ENCODE peak calls at places on chromosomes 3 and 15, in six cellular contexts. S is stomach, K is GM12865, Z is HL-60, O is heart right ventricle, W is IMR-90. L is an unnamed sample.

GRCh38 chr3:123244128-123244527 is 42.4 kb downstream of the SEC22A start:
- DNase-seq in S (no peak), K (no peak), Z (no peak), O (no peak), W (no peak), L (peak)

GRCh38 chr15:38335106-38335505 is 82.5 kb downstream of the SPRED1 start:
- DNase-seq in S (no peak), K (no peak), Z (no peak), O (no peak), W (no peak), L (no peak)

GRCh38 chr15:91982401-91982800 is 128.9 kb downstream of the SLCO3A1 start:
- DNase-seq in S (no peak), K (no peak), Z (no peak), O (no peak), W (peak), L (no peak)

GRCh38 chr15:77999486-77999885 is 78.0 kb downstream of the TBC1D2B start:
- DNase-seq in S (no peak), K (no peak), Z (no peak), O (no peak), W (no peak), L (no peak)

GRCh38 chr15:66815322-66815721 is 113.3 kb downstream of the SMAD6 start:
- DNase-seq in S (no peak), K (no peak), Z (no peak), O (no peak), W (peak), L (no peak)

GRCh38 chr3:175386630-175387029 is 527.5 kb downstream of the NAALADL2 start:
- DNase-seq in S (no peak), K (no peak), Z (no peak), O (no peak), W (peak), L (no peak)

GRCh38 chr15:37115538-37115937 is 15.2 kb upstream of the MEIS2 start:
- DNase-seq in S (no peak), K (no peak), Z (no peak), O (no peak), W (no peak), L (no peak)

GRCh38 chr3:127714151-127714571 is 41.4 kb downstream of the ABTB1 start:
- DNase-seq in S (no peak), K (no peak), Z (no peak), O (peak), W (no peak), L (no peak)

GRCh38 chr15:45378149-45378912 is at the start of gene GATM:
- DNase-seq in S (peak), K (peak), Z (peak), O (peak), W (peak), L (no peak)

GRCh38 chr3:130729154-130729553 is 17.5 kb downstream of the PIK3R4 start:
- DNase-seq in S (no peak), K (no peak), Z (no peak), O (no peak), W (no peak), L (no peak)

GRCh38 chr15:25054329-25054728 is 99.5 kb downstream of the SNRPN start:
- DNase-seq in S (peak), K (no peak), Z (no peak), O (no peak), W (no peak), L (no peak)

GRCh38 chr3:193911784-193912183 is 224.2 kb upstream of the HES1 start:
- DNase-seq in S (no peak), K (no peak), Z (no peak), O (no peak), W (no peak), L (no peak)

GRCh38 chr3:120177151-120177550 is 82.9 kb upstream of the GSK3B start:
- DNase-seq in S (no peak), K (no peak), Z (no peak), O (peak), W (peak), L (no peak)

GRCh38 chr3:635393-635792 is 438.8 kb downstream of the CHL1 start:
- DNase-seq in S (no peak), K (no peak), Z (no peak), O (no peak), W (no peak), L (no peak)

GRCh38 chr3:166697495-166697894 is 682.6 kb downstream of the ZBBX start:
- DNase-seq in S (no peak), K (no peak), Z (no peak), O (no peak), W (no peak), L (no peak)

GRCh38 chr15:60618206-60618605 is 139.3 kb upstream of the ICE2 start:
- DNase-seq in S (no peak), K (no peak), Z (no peak), O (no peak), W (no peak), L (no peak)

GRCh38 chr15:29792426-29793159 is 29.7 kb downstream of the TJP1 start:
- DNase-seq in S (no peak), K (no peak), Z (no peak), O (no peak), W (no peak), L (no peak)

GRCh38 chr15:66145242-66146182 is 108.0 kb downstream of the MEGF11 start:
- DNase-seq in S (no peak), K (no peak), Z (no peak), O (no peak), W (no peak), L (no peak)

GRCh38 chr3:16203671-16204629 is 29.5 kb downstream of the GALNT15 start:
- DNase-seq in S (no peak), K (no peak), Z (no peak), O (no peak), W (no peak), L (no peak)

GRCh38 chr3:121896823-121897222 is 2.6 kb downstream of the SLC15A2 start:
- DNase-seq in S (no peak), K (no peak), Z (no peak), O (no peak), W (no peak), L (no peak)

GRCh38 chr15:90909976-90910375 is 6.9 kb downstream of the MAN2A2 start:
- DNase-seq in S (no peak), K (no peak), Z (no peak), O (no peak), W (no peak), L (no peak)

GRCh38 chr15:76994971-76995945 is at the start of gene PSTPIP1:
- DNase-seq in S (peak), K (peak), Z (peak), O (no peak), W (no peak), L (peak)

GRCh38 chr3:108153451-108153981 is 62.7 kb upstream of the CD47 start:
- DNase-seq in S (peak), K (peak), Z (no peak), O (no peak), W (peak), L (no peak)

GRCh38 chr3:146498002-146498736 is 28.8 kb upstream of the PLSCR2 start:
- DNase-seq in S (no peak), K (no peak), Z (no peak), O (no peak), W (no peak), L (no peak)
- H3K4me3 ChIP-seq in S (no peak), K (no peak), Z (no peak), O (no peak), W (no peak), L (peak)

GRCh38 chr3:36380171-36381031 is at the start of gene STAC:
- DNase-seq in S (no peak), K (no peak), Z (no peak), O (no peak), W (no peak), L (no peak)
- H3K4me3 ChIP-seq in S (peak), K (no peak), Z (peak), O (peak), W (no peak), L (no peak)

GRCh38 chr3:46119709-46120498 is 88.2 kb downstream of the CCR1 start:
- DNase-seq in S (no peak), K (no peak), Z (no peak), O (no peak), W (no peak), L (no peak)

GRCh38 chr3:46127503-46127902 is 80.6 kb downstream of the CCR1 start:
- DNase-seq in S (no peak), K (no peak), Z (no peak), O (no peak), W (peak), L (no peak)

GRCh38 chr3:46122046-46122445 is 86.1 kb downstream of the CCR1 start:
- DNase-seq in S (no peak), K (no peak), Z (no peak), O (no peak), W (no peak), L (no peak)

GRCh38 chr3:46123646-46124045 is 84.5 kb downstream of the CCR1 start:
- DNase-seq in S (no peak), K (no peak), Z (no peak), O (no peak), W (no peak), L (no peak)

DNA sequence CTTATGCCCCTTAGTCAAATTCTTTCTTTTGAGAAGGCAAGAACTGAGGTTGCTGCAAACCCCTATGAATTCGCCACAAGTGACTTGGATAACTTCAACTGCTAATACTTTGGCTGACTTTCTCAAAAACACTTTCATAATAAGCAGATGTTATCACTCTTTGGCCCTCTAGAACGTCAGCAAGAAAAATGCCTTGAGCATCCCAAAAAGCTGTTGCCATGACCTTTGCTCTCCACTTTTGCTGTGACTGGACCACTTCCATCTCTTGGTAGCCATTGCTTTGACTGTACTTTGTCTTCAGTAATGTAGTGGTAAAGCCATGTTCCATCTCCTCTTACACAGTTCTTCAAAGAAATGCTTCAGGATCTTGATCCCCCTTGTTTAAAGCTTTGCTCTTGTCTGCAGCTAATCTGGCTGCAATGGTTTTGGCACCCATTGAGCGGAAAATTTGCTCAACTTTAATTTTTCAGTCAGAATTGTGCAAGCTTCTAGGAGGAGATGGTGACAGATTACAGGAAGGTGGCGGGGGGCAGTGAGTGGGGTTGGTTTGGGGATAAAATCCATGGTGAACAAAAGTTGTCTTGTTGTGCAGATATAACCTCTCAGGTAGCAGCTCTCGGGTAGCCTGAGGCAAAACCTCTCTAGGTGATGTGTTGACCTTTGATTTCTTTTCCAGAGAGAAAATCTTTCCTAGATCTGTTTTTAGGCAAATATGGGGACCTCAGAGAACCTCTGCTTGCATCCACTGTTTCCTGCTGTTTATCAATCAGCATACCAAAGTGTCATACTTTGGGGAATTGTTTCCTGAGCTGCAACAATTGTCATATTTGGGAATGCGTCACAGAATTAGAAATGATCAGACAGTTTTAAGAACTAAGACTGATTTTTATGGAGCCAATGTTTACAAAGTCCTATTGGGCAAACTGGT is 83.6 kb downstream of the CCR1 start:
- DNase-seq in S (no peak), K (no peak), Z (no peak), O (no peak), W (peak), L (no peak)
- H3K4me3 ChIP-seq in S (no peak), K (no peak), Z (no peak), O (no peak), W (no peak), L (no peak)

GRCh38 chr15:88663216-88663615 is 24.4 kb downstream of the ISG20 start:
- DNase-seq in S (peak), K (no peak), Z (no peak), O (no peak), W (no peak), L (no peak)
- H3K4me3 ChIP-seq in S (no peak), K (no peak), Z (no peak), O (no peak), W (no peak), L (no peak)

DNA sequence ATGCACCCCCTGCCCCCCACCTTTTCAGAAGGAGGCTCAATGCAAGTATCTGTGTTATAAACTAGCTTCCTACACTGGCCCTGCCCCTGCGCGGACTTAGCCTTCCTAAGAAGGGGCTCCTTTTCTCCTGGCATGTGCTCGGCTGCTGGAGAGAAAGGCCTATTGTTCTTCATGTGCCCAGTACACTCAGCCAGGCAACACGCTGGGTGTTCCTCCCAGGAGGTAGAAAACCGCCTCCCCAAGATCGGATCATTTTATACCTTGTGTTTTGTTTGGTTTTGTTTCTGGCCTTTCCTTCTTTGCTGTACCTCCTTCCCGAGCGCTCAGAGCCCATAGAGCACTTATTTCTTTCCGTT is 30.2 kb downstream of the CCNL1 start:
- DNase-seq in S (peak), K (no peak), Z (no peak), O (no peak), W (no peak), L (no peak)
- H3K4me3 ChIP-seq in S (no peak), K (no peak), Z (no peak), O (peak), W (no peak), L (peak)

GRCh38 chr3:10011644-10012043 is 14.6 kb upstream of the FANCD2 start:
- DNase-seq in S (no peak), K (no peak), Z (no peak), O (no peak), W (no peak), L (no peak)
- H3K4me3 ChIP-seq in S (peak), K (no peak), Z (no peak), O (peak), W (no peak), L (peak)

GRCh38 chr3:56916697-56917336 is 115.1 kb upstream of the ARHGEF3 start:
- DNase-seq in S (no peak), K (peak), Z (no peak), O (no peak), W (no peak), L (no peak)

GRCh38 chr3:56919797-56920195 is 118.0 kb upstream of the ARHGEF3 start:
- DNase-seq in S (no peak), K (no peak), Z (no peak), O (no peak), W (no peak), L (no peak)

GRCh38 chr3:56919137-56919796 is 117.5 kb upstream of the ARHGEF3 start:
- DNase-seq in S (no peak), K (no peak), Z (no peak), O (no peak), W (no peak), L (no peak)

GRCh38 chr3:56917337-56917697 is 115.6 kb upstream of the ARHGEF3 start:
- DNase-seq in S (no peak), K (no peak), Z (no peak), O (no peak), W (no peak), L (no peak)

GRCh38 chr3:56917740-56918568 is 116.2 kb upstream of the ARHGEF3 start:
- DNase-seq in S (no peak), K (peak), Z (peak), O (no peak), W (no peak), L (no peak)
- H3K4me3 ChIP-seq in S (no peak), K (peak), Z (no peak), O (no peak), W (no peak), L (peak)

GRCh38 chr3:52196977-52197376 is 983 bp upstream of the ALAS1 start:
- DNase-seq in S (peak), K (no peak), Z (no peak), O (no peak), W (no peak), L (no peak)
- H3K4me3 ChIP-seq in S (no peak), K (no peak), Z (no peak), O (no peak), W (no peak), L (no peak)

GRCh38 chr3:196661400-196661799 is 21.9 kb downstream of the NRROS start:
- DNase-seq in S (no peak), K (no peak), Z (no peak), O (no peak), W (no peak), L (no peak)
- H3K4me3 ChIP-seq in S (no peak), K (no peak), Z (no peak), O (no peak), W (no peak), L (no peak)

DNA sequence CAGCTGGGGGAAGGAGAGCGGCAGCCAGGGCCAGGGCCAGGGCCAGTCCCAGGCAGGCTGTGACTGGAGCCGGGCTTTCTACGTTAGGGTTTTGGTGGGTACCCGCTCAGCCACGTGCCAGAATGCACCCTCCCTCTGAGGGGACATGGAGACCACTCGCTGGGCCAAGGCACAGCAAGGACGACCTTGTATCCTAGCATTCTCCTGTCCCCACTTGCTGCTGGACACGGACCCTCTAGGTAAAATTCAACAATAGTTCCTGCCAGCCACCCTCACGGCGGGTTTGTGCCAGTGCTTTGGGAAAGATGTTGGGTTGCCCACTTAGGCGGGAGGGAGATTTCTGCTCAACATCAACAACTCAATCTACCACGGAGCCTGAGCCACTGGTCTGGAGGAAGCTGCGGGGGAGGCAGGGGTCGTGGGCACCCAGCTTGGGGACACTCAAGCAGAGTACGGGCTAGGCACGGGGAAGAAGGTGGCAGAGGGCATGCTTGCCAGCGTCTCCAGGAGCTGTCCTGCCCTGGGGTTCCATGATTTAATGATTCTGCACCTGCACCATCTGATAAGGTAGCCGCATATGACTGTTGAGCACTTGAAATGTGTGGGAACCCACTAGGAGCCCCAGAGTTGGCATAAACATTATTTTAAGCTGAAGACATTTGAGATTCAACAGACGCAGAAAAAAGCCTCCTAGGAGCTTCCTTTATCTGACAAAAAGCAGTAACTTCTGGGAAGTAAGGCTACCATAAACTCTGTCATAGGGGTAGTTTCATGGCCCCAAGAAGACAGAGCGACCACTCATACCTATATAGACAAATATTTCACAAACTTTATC is 22.5 kb upstream of the C15orf39 start:
- DNase-seq in S (no peak), K (no peak), Z (no peak), O (no peak), W (no peak), L (no peak)
- H3K4me3 ChIP-seq in S (peak), K (no peak), Z (no peak), O (peak), W (no peak), L (no peak)